ENCODE peak calls at places on chromosomes 3 and 15, in eight cellular contexts. One of them, this sample, is unnamed.

GRCh38 chr3:150222190-150222548 is 185.9 kb upstream of the TSC22D2 start:
- DNase-seq in ovary: no peak
- DNase-seq in esophagus muscularis mucosa: peak; percentile 53
- DNase-seq in HCT116: no peak
- DNase-seq in H1: no peak
- DNase-seq in tibial nerve: no peak
- DNase-seq in GM12878: no peak
- DNase-seq in IMR-90: no peak
- DNase-seq in this sample: no peak

GRCh38 chr3:112763258-112763657 is 83.4 kb downstream of the CD200R1L start:
- DNase-seq in tibial nerve: no peak
- DNase-seq in ovary: no peak
- DNase-seq in H1: no peak
- DNase-seq in HCT116: no peak
- DNase-seq in GM12878: no peak
- DNase-seq in IMR-90: no peak
- DNase-seq in esophagus muscularis mucosa: no peak
- DNase-seq in this sample: no peak

GRCh38 chr15:89878323-89878722 is 15.5 kb downstream of the AP3S2 start:
- DNase-seq in ovary: no peak
- DNase-seq in tibial nerve: no peak
- DNase-seq in HCT116: no peak
- DNase-seq in GM12878: no peak
- DNase-seq in esophagus muscularis mucosa: no peak
- DNase-seq in IMR-90: no peak
- DNase-seq in H1: no peak
- DNase-seq in this sample: no peak

GRCh38 chr3:43620953-43621405 is 832 bp downstream of the ANO10 start:
- DNase-seq in IMR-90: peak; percentile 22
- DNase-seq in ovary: no peak
- DNase-seq in tibial nerve: peak; percentile 28
- DNase-seq in esophagus muscularis mucosa: no peak
- DNase-seq in HCT116: no peak
- DNase-seq in H1: no peak
- DNase-seq in GM12878: no peak
- DNase-seq in this sample: no peak

GRCh38 chr3:127953092-127953491 is 38.1 kb downstream of the KBTBD12 start:
- DNase-seq in tibial nerve: no peak
- DNase-seq in HCT116: no peak
- DNase-seq in esophagus muscularis mucosa: no peak
- DNase-seq in H1: no peak
- DNase-seq in ovary: no peak
- DNase-seq in IMR-90: peak; percentile 29
- DNase-seq in GM12878: no peak
- DNase-seq in this sample: no peak

GRCh38 chr15:73322665-73323373 is 45.9 kb downstream of the HCN4 start:
- DNase-seq in H1: no peak
- DNase-seq in GM12878: no peak
- DNase-seq in tibial nerve: no peak
- DNase-seq in HCT116: no peak
- DNase-seq in IMR-90: no peak
- DNase-seq in esophagus muscularis mucosa: no peak
- DNase-seq in ovary: no peak
- DNase-seq in this sample: peak; percentile 40

GRCh38 chr3:184058029-184058428 is 5.2 kb downstream of the HTR3C start:
- DNase-seq in GM12878: no peak
- DNase-seq in tibial nerve: no peak
- DNase-seq in H1: no peak
- DNase-seq in IMR-90: peak; percentile 45
- DNase-seq in esophagus muscularis mucosa: no peak
- DNase-seq in ovary: no peak
- DNase-seq in HCT116: no peak
- DNase-seq in this sample: no peak

GRCh38 chr3:35946121-35946856 is 307.0 kb downstream of the ARPP21 start:
- DNase-seq in IMR-90: peak; percentile 28
- DNase-seq in esophagus muscularis mucosa: no peak
- DNase-seq in HCT116: no peak
- DNase-seq in ovary: no peak
- DNase-seq in tibial nerve: no peak
- DNase-seq in GM12878: no peak
- DNase-seq in H1: no peak
- DNase-seq in this sample: no peak

GRCh38 chr15:80709542-80709941 is 14.4 kb downstream of the ABHD17C start:
- DNase-seq in esophagus muscularis mucosa: no peak
- DNase-seq in ovary: no peak
- DNase-seq in IMR-90: no peak
- DNase-seq in HCT116: no peak
- DNase-seq in GM12878: no peak
- DNase-seq in H1: no peak
- DNase-seq in tibial nerve: no peak
- DNase-seq in this sample: no peak

GRCh38 chr3:65412591-65412990 is 626.1 kb downstream of the MAGI1 start:
- DNase-seq in H1: no peak
- DNase-seq in HCT116: no peak
- DNase-seq in esophagus muscularis mucosa: no peak
- DNase-seq in tibial nerve: peak; percentile 18
- DNase-seq in IMR-90: no peak
- DNase-seq in GM12878: no peak
- DNase-seq in ovary: no peak
- DNase-seq in this sample: no peak

GRCh38 chr3:36792342-36792741 is 28.0 kb upstream of the DCLK3 start:
- DNase-seq in HCT116: peak; percentile 24
- DNase-seq in esophagus muscularis mucosa: peak; percentile 45
- DNase-seq in ovary: no peak
- DNase-seq in H1: peak; percentile 66
- DNase-seq in IMR-90: peak; percentile 24
- DNase-seq in tibial nerve: no peak
- DNase-seq in GM12878: no peak
- DNase-seq in this sample: no peak

GRCh38 chr15:34160735-34161134 is 49.2 kb downstream of the KATNBL1 start:
- DNase-seq in H1: peak; percentile 54
- DNase-seq in tibial nerve: no peak
- DNase-seq in HCT116: no peak
- DNase-seq in GM12878: no peak
- DNase-seq in IMR-90: no peak
- DNase-seq in ovary: no peak
- DNase-seq in esophagus muscularis mucosa: no peak
- DNase-seq in this sample: no peak

GRCh38 chr3:182937293-182938051 is 42.9 kb downstream of the DCUN1D1 start:
- DNase-seq in ovary: no peak
- DNase-seq in HCT116: no peak
- DNase-seq in tibial nerve: no peak
- DNase-seq in IMR-90: no peak
- DNase-seq in esophagus muscularis mucosa: no peak
- DNase-seq in H1: no peak
- DNase-seq in GM12878: no peak
- DNase-seq in this sample: no peak
- TF ChIP-seq POLR2A in ovary: no peak
- TF ChIP-seq POLR2A in HCT116: no peak
- TF ChIP-seq POLR2A in tibial nerve: no peak
- TF ChIP-seq POLR2A in IMR-90: no peak
- TF ChIP-seq POLR2A in esophagus muscularis mucosa: no peak
- TF ChIP-seq POLR2A in H1: no peak
- TF ChIP-seq POLR2A in GM12878: no peak
- TF ChIP-seq POLR2A in this sample: no peak

GRCh38 chr15:76199106-76200082 is 111.9 kb downstream of the ETFA start:
- DNase-seq in H1: no peak
- DNase-seq in esophagus muscularis mucosa: no peak
- DNase-seq in GM12878: no peak
- DNase-seq in IMR-90: peak; percentile 79
- DNase-seq in ovary: no peak
- DNase-seq in tibial nerve: peak; percentile 50
- DNase-seq in HCT116: peak; percentile 39
- DNase-seq in this sample: no peak

GRCh38 chr15:76197703-76198455 is 113.4 kb downstream of the ETFA start:
- DNase-seq in GM12878: no peak
- DNase-seq in esophagus muscularis mucosa: no peak
- DNase-seq in tibial nerve: no peak
- DNase-seq in IMR-90: no peak
- DNase-seq in HCT116: peak; percentile 51
- DNase-seq in ovary: no peak
- DNase-seq in H1: no peak
- DNase-seq in this sample: no peak

GRCh38 chr15:76196949-76197315 is 114.3 kb downstream of the ETFA start:
- DNase-seq in tibial nerve: no peak
- DNase-seq in IMR-90: no peak
- DNase-seq in ovary: no peak
- DNase-seq in esophagus muscularis mucosa: no peak
- DNase-seq in GM12878: no peak
- DNase-seq in H1: no peak
- DNase-seq in HCT116: no peak
- DNase-seq in this sample: peak; percentile 61

GRCh38 chr15:76200083-76200465 is 111.2 kb downstream of the ETFA start:
- DNase-seq in esophagus muscularis mucosa: no peak
- DNase-seq in IMR-90: no peak
- DNase-seq in ovary: no peak
- DNase-seq in H1: no peak
- DNase-seq in GM12878: no peak
- DNase-seq in tibial nerve: no peak
- DNase-seq in HCT116: no peak
- DNase-seq in this sample: peak; percentile 44

GRCh38 chr15:76198456-76199105 is 112.7 kb downstream of the ETFA start:
- DNase-seq in HCT116: no peak
- DNase-seq in H1: no peak
- DNase-seq in tibial nerve: no peak
- DNase-seq in GM12878: no peak
- DNase-seq in esophagus muscularis mucosa: no peak
- DNase-seq in IMR-90: no peak
- DNase-seq in ovary: no peak
- DNase-seq in this sample: peak; percentile 24
- H3K27ac ChIP-seq in HCT116: peak overlapping the region; percentile 62
- H3K27ac ChIP-seq in H1: no peak overlapping the region
- H3K27ac ChIP-seq in tibial nerve: no peak overlapping the region
- H3K27ac ChIP-seq in GM12878: no peak overlapping the region
- H3K27ac ChIP-seq in esophagus muscularis mucosa: no peak overlapping the region
- H3K27ac ChIP-seq in IMR-90: no peak overlapping the region
- H3K27ac ChIP-seq in ovary: no peak overlapping the region
- H3K27ac ChIP-seq in this sample: no peak overlapping the region

GRCh38 chr15:100879046-100879445 is 585 bp upstream of the ALDH1A3 start:
- DNase-seq in IMR-90: no peak
- DNase-seq in GM12878: no peak
- DNase-seq in ovary: no peak
- DNase-seq in esophagus muscularis mucosa: no peak
- DNase-seq in HCT116: no peak
- DNase-seq in tibial nerve: no peak
- DNase-seq in H1: peak; percentile 75
- DNase-seq in this sample: no peak

GRCh38 chr15:100878601-100879000 is 1.0 kb upstream of the ALDH1A3 start:
- DNase-seq in tibial nerve: no peak
- DNase-seq in ovary: no peak
- DNase-seq in H1: no peak
- DNase-seq in HCT116: no peak
- DNase-seq in GM12878: no peak
- DNase-seq in esophagus muscularis mucosa: no peak
- DNase-seq in IMR-90: no peak
- DNase-seq in this sample: no peak

GRCh38 chr15:100880139-100880896 is 687 bp downstream of the ALDH1A3 start:
- DNase-seq in ovary: no peak
- DNase-seq in IMR-90: no peak
- DNase-seq in tibial nerve: no peak
- DNase-seq in GM12878: no peak
- DNase-seq in H1: peak; percentile 75
- DNase-seq in esophagus muscularis mucosa: no peak
- DNase-seq in HCT116: no peak
- DNase-seq in this sample: no peak

GRCh38 chr15:100880897-100881242 is 1.2 kb downstream of the ALDH1A3 start:
- DNase-seq in esophagus muscularis mucosa: no peak
- DNase-seq in tibial nerve: no peak
- DNase-seq in H1: no peak
- DNase-seq in ovary: no peak
- DNase-seq in GM12878: no peak
- DNase-seq in IMR-90: no peak
- DNase-seq in HCT116: no peak
- DNase-seq in this sample: no peak

DNA sequence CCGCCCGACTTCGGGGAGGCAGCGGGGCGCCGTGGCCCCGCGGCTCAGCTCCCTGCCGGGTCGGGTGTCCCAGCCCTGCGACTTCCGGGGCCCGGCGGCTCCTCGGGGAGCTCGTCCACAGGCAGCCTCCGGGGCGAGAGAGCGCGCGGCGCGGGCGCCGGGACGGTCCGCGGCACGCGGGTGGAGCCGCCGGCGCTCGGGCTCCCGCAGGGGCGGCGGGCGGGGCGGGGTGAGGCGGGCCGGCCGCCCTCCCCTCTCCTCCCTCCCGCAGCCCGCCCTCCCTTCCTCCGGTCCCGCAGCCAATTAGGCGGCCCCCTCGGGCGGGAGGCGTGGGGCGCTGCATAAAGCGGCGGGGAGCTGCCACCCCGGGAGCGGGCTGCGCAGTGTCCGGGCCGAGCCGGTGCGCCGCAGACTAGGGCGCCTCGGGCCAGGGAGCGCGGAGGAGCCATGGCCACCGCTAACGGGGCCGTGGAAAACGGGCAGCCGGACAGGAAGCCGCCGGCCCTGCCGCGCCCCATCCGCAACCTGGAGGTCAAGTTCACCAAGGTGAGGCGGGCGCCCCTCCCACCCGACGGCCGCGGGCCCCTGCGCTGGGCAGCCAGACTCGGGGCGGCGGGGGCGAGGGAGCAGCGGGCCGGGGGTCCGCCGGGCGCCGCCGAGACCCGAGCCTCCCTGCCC is at the start of gene ALDH1A3:
- DNase-seq in HCT116: peak; percentile 39
- DNase-seq in IMR-90: peak; percentile 16
- DNase-seq in ovary: no peak
- DNase-seq in GM12878: no peak
- DNase-seq in H1: no peak
- DNase-seq in tibial nerve: no peak
- DNase-seq in esophagus muscularis mucosa: no peak
- DNase-seq in this sample: no peak
- TF ChIP-seq POLR2A in HCT116: peak; percentile 63
- TF ChIP-seq POLR2A in IMR-90: no peak
- TF ChIP-seq POLR2A in ovary: no peak
- TF ChIP-seq POLR2A in GM12878: no peak
- TF ChIP-seq POLR2A in H1: no peak
- TF ChIP-seq POLR2A in tibial nerve: peak; percentile 51
- TF ChIP-seq POLR2A in esophagus muscularis mucosa: no peak
- TF ChIP-seq POLR2A in this sample: no peak

GRCh38 chr15:68603951-68604350 is 25.2 kb downstream of the CORO2B start:
- DNase-seq in GM12878: no peak
- DNase-seq in ovary: no peak
- DNase-seq in H1: no peak
- DNase-seq in tibial nerve: no peak
- DNase-seq in IMR-90: no peak
- DNase-seq in HCT116: no peak
- DNase-seq in esophagus muscularis mucosa: no peak
- DNase-seq in this sample: no peak

GRCh38 chr15:68602484-68603240 is 23.9 kb downstream of the CORO2B start:
- DNase-seq in IMR-90: no peak
- DNase-seq in HCT116: no peak
- DNase-seq in H1: no peak
- DNase-seq in esophagus muscularis mucosa: no peak
- DNase-seq in ovary: no peak
- DNase-seq in GM12878: no peak
- DNase-seq in tibial nerve: no peak
- DNase-seq in this sample: no peak

GRCh38 chr15:68599153-68599545 is 20.4 kb downstream of the CORO2B start:
- DNase-seq in tibial nerve: no peak
- DNase-seq in HCT116: no peak
- DNase-seq in ovary: no peak
- DNase-seq in H1: no peak
- DNase-seq in IMR-90: no peak
- DNase-seq in esophagus muscularis mucosa: no peak
- DNase-seq in GM12878: no peak
- DNase-seq in this sample: no peak

GRCh38 chr15:68599560-68600071 is 20.8 kb downstream of the CORO2B start:
- DNase-seq in GM12878: no peak
- DNase-seq in H1: peak; percentile 79
- DNase-seq in esophagus muscularis mucosa: no peak
- DNase-seq in HCT116: no peak
- DNase-seq in tibial nerve: no peak
- DNase-seq in ovary: peak; percentile 63
- DNase-seq in IMR-90: peak; percentile 75
- DNase-seq in this sample: no peak

GRCh38 chr15:68601206-68602197 is 22.7 kb downstream of the CORO2B start:
- DNase-seq in esophagus muscularis mucosa: no peak
- DNase-seq in tibial nerve: no peak
- DNase-seq in H1: no peak
- DNase-seq in ovary: no peak
- DNase-seq in IMR-90: no peak
- DNase-seq in GM12878: no peak
- DNase-seq in HCT116: no peak
- DNase-seq in this sample: no peak
- H3K27ac ChIP-seq in esophagus muscularis mucosa: no peak overlapping the region
- H3K27ac ChIP-seq in tibial nerve: peak overlapping the region; percentile 83
- H3K27ac ChIP-seq in H1: no peak overlapping the region
- H3K27ac ChIP-seq in ovary: peak overlapping the region; percentile 45
- H3K27ac ChIP-seq in IMR-90: no peak overlapping the region
- H3K27ac ChIP-seq in GM12878: no peak overlapping the region
- H3K27ac ChIP-seq in HCT116: no peak overlapping the region
- H3K27ac ChIP-seq in this sample: peak overlapping the region; percentile 88